ENCODE peak calls at places on chromosomes 16 and 17, in seven cellular contexts. N, T, C, R, F, W and S are unnamed samples.

GRCh38 chr16:19382887-19383816 is 34.5 kb upstream of the TMC5 start:
- DNase-seq in N (no peak), T (no peak), C (peak), R (no peak), F (no peak), W (no peak), S (no peak)

GRCh38 chr16:12231666-12232065 is 255.1 kb downstream of the SNX29 start:
- DNase-seq in N (no peak), T (no peak), C (no peak), R (no peak), F (peak), W (no peak), S (no peak)

GRCh38 chr16:15803608-15804007 is 53.2 kb downstream of the MYH11 start:
- DNase-seq in N (no peak), T (no peak), C (no peak), R (no peak), F (no peak), W (no peak), S (no peak)

GRCh38 chr17:27997044-27997401 is 45.5 kb upstream of the NLK start:
- DNase-seq in N (no peak), T (no peak), C (no peak), R (no peak), F (no peak), W (no peak), S (no peak)

GRCh38 chr17:38687291-38687690 is 12.5 kb upstream of the EPOP start:
- DNase-seq in N (no peak), T (no peak), C (no peak), R (no peak), F (no peak), W (no peak), S (no peak)

GRCh38 chr16:3824121-3824795 is 56.3 kb downstream of the CREBBP start:
- DNase-seq in N (no peak), T (no peak), C (no peak), R (no peak), F (no peak), W (no peak), S (no peak)

GRCh38 chr17:29292071-29292991 is 1.6 kb downstream of the NUFIP2 start:
- DNase-seq in N (peak), T (peak), C (peak), R (peak), F (peak), W (peak), S (no peak)

GRCh38 chr17:73933871-73934270 is 269.6 kb upstream of the RPL38 start:
- DNase-seq in N (no peak), T (no peak), C (no peak), R (no peak), F (no peak), W (no peak), S (no peak)

GRCh38 chr16:87984868-87985267 is 33.6 kb downstream of the BANP start:
- DNase-seq in N (no peak), T (no peak), C (no peak), R (no peak), F (no peak), W (no peak), S (no peak)

GRCh38 chr17:80285237-80285920 is 24.7 kb downstream of the RNF213 start:
- DNase-seq in N (no peak), T (no peak), C (no peak), R (no peak), F (no peak), W (no peak), S (peak)

GRCh38 chr16:26988186-26988585 is 78.5 kb upstream of the C16orf82 start:
- DNase-seq in N (no peak), T (no peak), C (no peak), R (no peak), F (no peak), W (no peak), S (no peak)

GRCh38 chr16:67326472-67327309 is at the start of the genes KCTD19 and LRRC36:
- DNase-seq in N (peak), T (peak), C (peak), R (peak), F (no peak), W (peak), S (peak)

GRCh38 chr16:54928421-54929089 is 2.1 kb upstream of the IRX5 start:
- DNase-seq in N (no peak), T (peak), C (peak), R (no peak), F (no peak), W (no peak), S (peak)

GRCh38 chr17:76585649-76586593 is at the start of gene ST6GALNAC2:
- DNase-seq in N (peak), T (peak), C (peak), R (no peak), F (peak), W (no peak), S (no peak)

GRCh38 chr17:7478276-7479138 is 924 bp downstream of the ZBTB4 start:
- DNase-seq in N (peak), T (peak), C (peak), R (no peak), F (peak), W (no peak), S (no peak)

GRCh38 chr17:76917829-76918228 is 49.6 kb downstream of the MGAT5B start:
- DNase-seq in N (no peak), T (no peak), C (no peak), R (no peak), F (no peak), W (no peak), S (no peak)

GRCh38 chr17:40058151-40058784 is 4.1 kb upstream of the MED24 start:
- DNase-seq in N (no peak), T (no peak), C (no peak), R (no peak), F (no peak), W (no peak), S (no peak)